ENCODE peak calls at places on chromosomes 16 and 17, in seven cellular contexts. I is mesendoderm, V is H1, J is trophoblast cell, F is H9, L is neuronal stem cell, S is mesenchymal stem cell. D is an unnamed sample.

GRCh38 chr17:6044261-6044660 is 25.9 kb upstream of the WSCD1 start:
- DNase-seq in I (no peak), V (no peak), J (no peak), F (no peak), L (no peak), S (no peak), D (no peak)

GRCh38 chr17:69724236-69724635 is 309.7 kb downstream of the MAP2K6 start:
- DNase-seq in I (no peak), V (no peak), J (no peak), F (no peak), L (no peak), S (no peak), D (peak)

GRCh38 chr17:47288531-47289116 is 35.0 kb downstream of the ITGB3 start:
- DNase-seq in I (no peak), V (no peak), J (no peak), F (no peak), L (no peak), S (peak), D (peak)

GRCh38 chr17:82126479-82127314 is 28.7 kb upstream of the FASN start:
- DNase-seq in I (no peak), V (no peak), J (no peak), F (no peak), L (no peak), S (no peak), D (no peak)

GRCh38 chr17:72187544-72187943 is 66.7 kb downstream of the SOX9 start:
- DNase-seq in I (no peak), V (no peak), J (no peak), F (no peak), L (peak), S (no peak), D (peak)

GRCh38 chr16:71460246-71460645 is 1.8 kb downstream of the ZNF23 start:
- DNase-seq in I (no peak), V (no peak), J (peak), F (no peak), L (no peak), S (peak), D (peak)

GRCh38 chr16:81278526-81278925 is 36.2 kb upstream of the GAN start:
- DNase-seq in I (no peak), V (no peak), J (no peak), F (no peak), L (no peak), S (no peak), D (no peak)

GRCh38 chr17:8275421-8276290 is 12.8 kb upstream of the RANGRF start:
- DNase-seq in I (peak), V (no peak), J (no peak), F (no peak), L (no peak), S (no peak), D (peak)

GRCh38 chr16:86476956-86477530 is 33.3 kb upstream of the FOXF1 start:
- DNase-seq in I (no peak), V (no peak), J (no peak), F (no peak), L (no peak), S (no peak), D (no peak)

GRCh38 chr17:19354123-19354522 is 8.4 kb downstream of the B9D1 start:
- DNase-seq in I (no peak), V (no peak), J (peak), F (no peak), L (no peak), S (peak), D (peak)

GRCh38 chr16:50025544-50025931 is 513 bp downstream of the CNEP1R1 start:
- DNase-seq in I (peak), V (no peak), J (peak), F (no peak), L (no peak), S (peak), D (no peak)

DNA sequence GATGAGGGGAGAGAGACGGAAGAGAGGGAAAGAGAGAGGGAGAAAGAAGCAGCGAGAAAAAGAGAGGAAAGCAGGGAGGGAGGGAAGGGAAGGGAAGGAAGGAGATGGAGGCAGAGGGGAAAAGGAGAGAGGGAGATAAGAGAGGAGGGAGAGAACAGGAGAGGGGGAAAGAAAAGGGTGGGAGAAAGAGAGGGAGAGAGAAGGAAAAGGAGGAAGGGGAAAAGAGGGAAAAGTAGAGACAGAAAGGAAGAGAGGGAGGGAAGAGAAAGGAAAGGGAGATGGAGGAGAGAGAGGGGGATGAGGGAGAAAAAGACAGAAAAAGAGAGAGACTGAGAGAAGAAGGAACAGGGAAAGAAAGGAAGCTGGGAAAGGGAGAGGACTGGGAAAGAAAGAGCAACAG is 814.4 kb downstream of the CDH11 start:
- DNase-seq in I (no peak), V (no peak), J (no peak), F (no peak), L (no peak), S (no peak), D (no peak)
- H2BK120ac ChIP-seq in I (no peak), V (no peak), J (no peak), F (no peak), L (no peak), S (no peak), D (no peak)

GRCh38 chr17:45791041-45791582 is 7.0 kb downstream of the CRHR1 start:
- DNase-seq in I (no peak), V (no peak), J (no peak), F (no peak), L (no peak), S (no peak), D (no peak)

GRCh38 chr17:45792437-45792836 is 8.3 kb downstream of the CRHR1 start:
- DNase-seq in I (no peak), V (no peak), J (no peak), F (no peak), L (no peak), S (no peak), D (no peak)

GRCh38 chr17:45791935-45792334 is 7.8 kb downstream of the CRHR1 start:
- DNase-seq in I (no peak), V (no peak), J (no peak), F (no peak), L (no peak), S (no peak), D (no peak)

GRCh38 chr17:45789874-45790273 is 5.8 kb downstream of the CRHR1 start:
- DNase-seq in I (no peak), V (no peak), J (no peak), F (no peak), L (no peak), S (no peak), D (no peak)

DNA sequence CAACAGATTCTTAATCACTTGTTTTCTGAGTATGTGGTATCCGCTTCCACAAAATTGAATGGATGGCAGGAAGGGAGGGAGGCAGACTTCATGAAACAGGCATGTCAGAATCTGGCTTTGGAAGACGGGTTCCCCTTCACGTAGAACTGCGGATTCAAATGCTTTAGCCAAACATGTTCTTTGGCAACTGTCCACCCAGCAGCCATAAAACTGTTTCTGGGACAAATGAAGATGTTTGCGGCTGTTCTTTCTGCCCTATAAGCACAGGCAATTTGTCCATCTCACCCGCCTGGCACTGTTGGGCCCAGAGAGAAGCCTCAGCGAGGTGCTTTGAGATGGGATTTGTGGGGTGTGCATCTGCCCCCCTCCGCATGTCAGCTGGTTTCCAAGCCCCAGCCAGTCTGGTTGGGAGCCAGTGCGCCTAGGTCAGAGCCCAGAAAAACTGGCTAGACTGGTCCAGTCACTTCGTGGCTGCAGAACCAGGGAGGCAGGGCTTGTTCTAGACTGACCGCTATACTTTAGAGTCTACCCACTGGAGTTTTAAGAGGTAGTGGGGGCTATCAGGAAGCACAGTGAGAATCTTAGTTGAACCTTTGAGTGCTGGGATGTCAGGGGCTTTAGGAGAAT is 6.3 kb downstream of the CRHR1 start:
- DNase-seq in I (no peak), V (no peak), J (peak), F (no peak), L (no peak), S (no peak), D (no peak)
- H2BK120ac ChIP-seq in I (no peak), V (no peak), J (no peak), F (no peak), L (no peak), S (no peak), D (no peak)

GRCh38 chr16:66366433-66367299 is at the start of gene CDH5:
- DNase-seq in I (no peak), V (no peak), J (no peak), F (no peak), L (no peak), S (no peak), D (no peak)

GRCh38 chr16:66369055-66369592 is 2.6 kb downstream of the CDH5 start:
- DNase-seq in I (no peak), V (no peak), J (no peak), F (no peak), L (no peak), S (no peak), D (no peak)

GRCh38 chr16:66365588-66365987 is 903 bp upstream of the CDH5 start:
- DNase-seq in I (no peak), V (no peak), J (no peak), F (no peak), L (no peak), S (no peak), D (peak)

GRCh38 chr16:66370786-66371684 is 4.5 kb downstream of the CDH5 start:
- DNase-seq in I (no peak), V (no peak), J (no peak), F (no peak), L (no peak), S (no peak), D (no peak)

DNA sequence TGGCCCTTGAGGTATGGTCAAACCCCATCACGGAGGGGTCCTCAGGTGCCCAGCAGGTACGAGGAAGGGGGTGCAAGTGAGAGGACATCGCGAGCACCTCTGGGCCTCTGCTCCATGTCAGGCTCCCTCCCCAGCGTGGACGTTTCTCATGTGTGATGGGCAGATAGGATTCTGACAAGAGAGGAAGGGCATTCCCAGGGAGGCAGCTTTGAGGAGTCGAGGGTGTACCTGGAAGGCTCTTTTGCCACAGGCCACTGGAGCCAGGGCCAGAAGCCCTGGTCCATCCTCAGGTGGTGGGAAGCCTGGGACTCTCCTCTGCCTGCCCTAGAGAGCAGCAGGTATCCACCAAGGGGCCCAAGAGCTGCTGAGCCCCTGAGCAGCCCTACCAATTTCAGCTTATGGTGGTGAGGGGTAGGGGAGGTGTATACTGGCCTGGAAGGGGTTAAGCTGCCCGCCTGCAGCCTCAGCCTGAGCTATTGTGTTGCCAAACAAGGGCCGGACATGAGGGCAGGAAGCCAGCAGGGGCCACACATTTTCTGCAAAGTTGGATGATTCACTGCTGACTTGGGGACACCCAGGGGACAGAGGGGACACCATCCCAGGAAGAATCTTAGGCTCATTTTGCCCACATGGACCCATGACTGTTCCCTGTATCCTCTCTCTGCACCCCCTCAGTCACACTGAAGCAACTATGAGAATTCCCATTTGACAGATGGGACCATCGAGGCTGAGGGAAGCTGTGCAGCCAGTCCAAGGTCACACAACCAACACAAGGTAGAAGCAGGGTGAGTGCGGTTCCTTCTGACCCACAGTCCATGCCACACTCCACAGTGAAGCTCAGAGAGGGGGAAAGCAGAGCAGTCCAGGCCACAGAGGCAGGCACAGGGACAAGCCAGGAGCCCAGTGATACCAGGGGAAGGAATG is 1.7 kb downstream of the CDH5 start:
- DNase-seq in I (no peak), V (no peak), J (no peak), F (peak), L (no peak), S (no peak), D (no peak)
- H2BK120ac ChIP-seq in I (no peak), V (peak), J (no peak), F (no peak), L (no peak), S (no peak), D (no peak)

GRCh38 chr16:19287241-19287640 is 1.7 kb downstream of the CLEC19A start:
- DNase-seq in I (no peak), V (no peak), J (no peak), F (no peak), L (no peak), S (no peak), D (no peak)
- H2BK120ac ChIP-seq in I (no peak), V (no peak), J (no peak), F (no peak), L (no peak), S (no peak), D (no peak)

D was measured in IMR-90.